ENCODE peak calls at places on chromosomes 2 and 18, in ten cellular contexts. X, R, Q, I, L, V, H, B, W and G are unnamed samples.

GRCh38 chr18:36464126-36464651 is 166.7 kb downstream of the FHOD3 start:
- DNase-seq in L (peak; percentile 28), Q (no peak), X (no peak), W (no peak), R (no peak), H (no peak), B (no peak), I (no peak), V (no peak), G (no peak)

GRCh38 chr2:176160251-176161040 is 3.3 kb downstream of the HOXD3 start:
- DNase-seq in W (no peak), X (no peak), L (no peak), B (no peak), I (no peak), Q (no peak), H (peak; percentile 76), R (no peak), V (no peak), G (peak; percentile 76)

GRCh38 chr2:96806468-96807126 is 9.5 kb upstream of the CNNM3 start:
- DNase-seq in B (peak; percentile 82), H (no peak), V (no peak), R (no peak), W (peak; percentile 61), I (no peak), X (no peak), L (peak; percentile 43), Q (no peak), G (peak; percentile 47)

GRCh38 chr2:121521359-121521758 is 9.3 kb upstream of the RNU4ATAC start:
- DNase-seq in V (no peak), I (no peak), W (no peak), R (no peak), Q (no peak), L (peak; percentile 80), X (no peak), H (peak; percentile 97), B (no peak), G (no peak)

GRCh38 chr2:170812716-170813585 is 3.7 kb upstream of the GAD1 start:
- DNase-seq in H (peak; percentile 56), B (peak; percentile 51), R (no peak), Q (peak; percentile 68), L (peak; percentile 84), W (peak; percentile 95), X (no peak), I (no peak), V (no peak), G (no peak)

GRCh38 chr2:109649736-109650695 is 35.9 kb downstream of the SOWAHC start:
- DNase-seq in W (no peak), B (no peak), H (no peak), L (no peak), X (no peak), I (no peak), V (no peak), Q (no peak), R (no peak), G (no peak)

GRCh38 chr2:140362361-140362760 is 1582.2 kb upstream of the NXPH2 start:
- DNase-seq in B (no peak), Q (no peak), L (no peak), X (no peak), V (no peak), H (no peak), I (no peak), R (no peak), W (no peak), G (no peak)

GRCh38 chr2:107364361-107364950 is 462.2 kb upstream of the RGPD4 start:
- DNase-seq in X (no peak), V (no peak), I (no peak), H (no peak), L (no peak), W (no peak), R (no peak), B (no peak), Q (no peak), G (no peak)

GRCh38 chr2:85780316-85781092 is 26.7 kb downstream of the ATOH8 start:
- DNase-seq in L (no peak), V (peak; percentile 40), R (no peak), W (no peak), H (no peak), X (no peak), I (peak; percentile 65), Q (no peak), B (no peak), G (peak; percentile 88)

GRCh38 chr18:37537868-37538525 is 27.6 kb downstream of the CELF4 start:
- DNase-seq in H (peak; percentile 8), W (peak; percentile 64), X (peak; percentile 78), V (peak; percentile 94), B (no peak), I (peak; percentile 85), Q (no peak), R (peak; percentile 67), L (peak; percentile 44), G (peak; percentile 74)

GRCh38 chr2:209331291-209331844 is 92.5 kb upstream of the MAP2 start:
- DNase-seq in R (no peak), L (peak; percentile 28), I (no peak), Q (no peak), W (peak; percentile 58), X (no peak), H (peak; percentile 30), B (no peak), V (no peak), G (no peak)

GRCh38 chr18:27062802-27063201 is 122.3 kb downstream of the CHST9 start:
- DNase-seq in H (no peak), X (no peak), Q (peak; percentile 75), L (no peak), B (no peak), I (no peak), W (no peak), V (no peak), R (no peak), G (no peak)

GRCh38 chr2:26669099-26669498 is 23.4 kb upstream of the KCNK3 start:
- DNase-seq in R (no peak), Q (no peak), I (peak; percentile 8), W (no peak), H (no peak), B (no peak), V (no peak), L (no peak), X (no peak), G (no peak)

GRCh38 chr2:127187831-127188230 is 32.3 kb downstream of the CYP27C1 start:
- DNase-seq in X (no peak), B (no peak), R (no peak), I (no peak), H (no peak), L (no peak), W (no peak), V (no peak), Q (no peak), G (no peak)

GRCh38 chr2:109318150-109318948 is 189.3 kb downstream of the SH3RF3 start:
- DNase-seq in I (peak; percentile 74), X (peak; percentile 50), V (no peak), Q (no peak), W (peak; percentile 45), L (peak; percentile 98), H (peak; percentile 94), R (peak; percentile 59), B (no peak), G (peak; percentile 88)

GRCh38 chr2:212958133-212958532 is 193.3 kb downstream of the IKZF2 start:
- DNase-seq in H (no peak), V (no peak), B (no peak), X (no peak), W (no peak), L (no peak), R (no peak), I (no peak), Q (no peak), G (no peak)
- H3K4me1 ChIP-seq in H (peaks cover 5% of the 10 kb centered on the region), V (no peaks in the 10 kb centered on the region), B (peaks cover 9% of the 10 kb centered on the region), X (no peaks in the 10 kb centered on the region), W (peaks cover 36% of the 10 kb centered on the region), L (peaks cover 1% of the 10 kb centered on the region), R (no peaks in the 10 kb centered on the region), I (peaks cover 18% of the 10 kb centered on the region), Q (peaks cover 47% of the 10 kb centered on the region), G (no peaks in the 10 kb centered on the region)

GRCh38 chr2:200987137-200987536 is 23.7 kb upstream of the ORC2 start:
- DNase-seq in R (no peak), I (no peak), V (no peak), X (no peak), Q (no peak), L (no peak), W (no peak), H (no peak), B (no peak), G (no peak)

DNA sequence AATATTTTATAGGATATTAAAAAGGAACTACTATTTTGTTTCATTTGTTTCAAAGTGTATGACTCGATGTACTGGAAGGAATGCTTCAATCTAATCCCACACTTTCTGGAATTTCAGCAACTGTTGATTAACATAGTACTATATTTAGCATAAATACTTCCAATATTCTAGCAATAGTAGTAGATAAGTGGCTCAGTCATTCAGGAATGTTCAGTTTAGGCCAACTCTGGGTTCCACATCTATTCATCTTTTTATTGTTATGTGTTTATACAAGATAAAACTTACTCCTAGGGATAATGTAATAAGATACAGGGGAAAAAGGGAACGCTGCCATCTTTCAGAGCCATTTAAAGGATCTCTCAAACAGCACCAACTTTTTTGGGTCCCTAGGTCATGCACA is 22.3 kb upstream of the ORC2 start:
- DNase-seq in H (peak; percentile 88), W (no peak), V (no peak), B (no peak), L (peak; percentile 84), Q (no peak), I (no peak), X (no peak), R (no peak), G (no peak)
- H3K36me3 ChIP-seq in H (peaks cover 25% of the 10 kb centered on the region), W (no peaks in the 10 kb centered on the region), V (no peaks in the 10 kb centered on the region), B (peaks cover 15% of the 10 kb centered on the region), L (peaks cover 12% of the 10 kb centered on the region), Q (no peaks in the 10 kb centered on the region), I (peaks cover 70% of the 10 kb centered on the region), X (peaks cover 56% of the 10 kb centered on the region), R (no peaks in the 10 kb centered on the region), G (peaks cover 4% of the 10 kb centered on the region)

DNA sequence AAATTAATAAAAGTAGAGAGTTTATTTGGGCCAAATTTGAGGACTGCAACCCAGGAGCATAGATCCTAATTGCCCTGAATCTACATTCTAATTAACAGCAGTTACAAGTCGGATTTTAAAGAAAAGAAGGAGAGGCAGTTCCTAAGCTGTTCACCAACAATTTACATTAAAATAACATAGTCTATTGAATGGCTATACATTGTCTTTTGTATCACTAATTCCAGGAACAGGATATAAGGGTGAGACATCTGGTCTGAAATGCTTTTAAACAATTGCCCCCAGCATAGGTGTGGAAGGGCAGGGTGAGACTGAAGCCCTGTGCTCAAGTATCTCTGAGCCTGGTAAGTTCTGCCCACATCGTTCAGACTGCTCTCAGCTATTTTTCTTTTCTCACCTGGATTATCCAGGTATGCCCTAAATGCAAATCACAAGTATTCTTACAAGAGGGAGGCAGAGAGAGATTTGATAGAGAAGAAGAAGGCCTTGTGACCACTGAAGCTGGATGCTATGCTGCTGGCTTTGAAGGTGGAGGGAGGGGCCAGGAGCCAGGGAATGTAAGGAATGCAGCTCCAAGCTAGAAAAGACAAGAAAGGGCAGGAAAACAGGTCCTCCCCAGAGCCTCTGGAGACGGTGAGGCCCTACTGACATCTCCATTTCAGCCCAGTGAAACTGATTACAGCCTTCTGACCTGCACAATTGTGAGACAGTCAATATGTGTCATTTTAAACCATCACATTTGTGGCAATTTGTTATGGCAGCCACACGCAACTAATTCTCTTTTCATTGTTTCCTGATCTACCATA is 189.4 kb upstream of the ARL4C start:
- DNase-seq in X (no peak), B (no peak), V (no peak), L (no peak), H (peak; percentile 73), R (no peak), Q (peak; percentile 92), W (no peak), I (no peak), G (no peak)
- H3K4me1 ChIP-seq in X (peaks cover 18% of the 10 kb centered on the region), B (no peaks in the 10 kb centered on the region), V (peaks cover 3% of the 10 kb centered on the region), L (peaks cover 15% of the 10 kb centered on the region), H (peaks cover 26% of the 10 kb centered on the region), R (no peaks in the 10 kb centered on the region), Q (peaks cover 50% of the 10 kb centered on the region), W (peaks cover 12% of the 10 kb centered on the region), I (no peaks in the 10 kb centered on the region), G (no peaks in the 10 kb centered on the region)

GRCh38 chr2:54626884-54627283 is 96.6 kb upstream of the EML6 start:
- DNase-seq in H (no peak), B (no peak), L (no peak), Q (no peak), I (no peak), V (no peak), W (no peak), X (no peak), R (no peak), G (no peak)
- H3K36me3 ChIP-seq in H (peaks cover 85% of the 10 kb centered on the region), B (peaks cover 93% of the 10 kb centered on the region), L (peaks cover 68% of the 10 kb centered on the region), Q (peaks cover 52% of the 10 kb centered on the region), I (peaks cover 98% of the 10 kb centered on the region), V (peaks cover 6% of the 10 kb centered on the region), W (peaks cover 91% of the 10 kb centered on the region), X (peaks cover 100% of the 10 kb centered on the region), R (peaks cover 26% of the 10 kb centered on the region), G (peaks cover 2% of the 10 kb centered on the region)